ENCODE peak calls at places on chromosome 4, in five cellular contexts. D is mesenteric fat pad, G is islet precursor cell, K is ascending aorta, X is Right ventricle myocardium inferior. M is an unnamed sample.

GRCh38 chr4:102761902-102762301 is 1.1 kb upstream of the MANBA start:
- DNase-seq in X (no peak), G (no peak), K (no peak), D (no peak), M (no peak)

GRCh38 chr4:20421586-20421985 is 169.9 kb downstream of the SLIT2 start:
- DNase-seq in D (no peak), G (no peak), K (no peak), X (no peak), M (no peak)

GRCh38 chr4:167424338-167425256 is 190.3 kb upstream of the SPOCK3 start:
- DNase-seq in X (no peak), K (no peak), D (no peak), G (no peak), M (no peak)

GRCh38 chr4:156536661-156537060 is 434.9 kb downstream of the PDGFC start:
- DNase-seq in D (no peak), K (no peak), X (no peak), G (peak), M (no peak)

GRCh38 chr4:95627709-95628108 is 78.9 kb upstream of the UNC5C start:
- DNase-seq in D (no peak), G (no peak), X (no peak), K (no peak), M (no peak)

GRCh38 chr4:5945936-5946335 is 53.0 kb upstream of the CRMP1 start:
- DNase-seq in G (no peak), K (no peak), D (no peak), X (no peak), M (no peak)

GRCh38 chr4:8488791-8489369 is 48.3 kb downstream of the TRMT44 start:
- DNase-seq in D (no peak), G (no peak), X (no peak), K (no peak), M (no peak)

GRCh38 chr4:174377613-174378012 is 93.9 kb downstream of the CEP44 start:
- DNase-seq in X (no peak), D (no peak), G (no peak), K (no peak), M (no peak)

GRCh38 chr4:118279920-118280432 is 72.8 kb downstream of the PRSS12 start:
- DNase-seq in X (no peak), K (no peak), G (no peak), D (no peak), M (no peak)

GRCh38 chr4:95511477-95511876 is 37.3 kb downstream of the UNC5C start:
- DNase-seq in D (no peak), K (no peak), G (no peak), X (no peak), M (no peak)

GRCh38 chr4:147494301-147494700 is 13.4 kb downstream of the EDNRA start:
- DNase-seq in X (no peak), D (no peak), K (no peak), G (no peak), M (no peak)

GRCh38 chr4:105633241-105633640 is 75.2 kb downstream of the INTS12 start:
- DNase-seq in X (no peak), D (no peak), G (peak), K (no peak), M (no peak)

GRCh38 chr4:180993179-180993841 is 1249.9 kb upstream of the TENM3 start:
- DNase-seq in X (no peak), K (no peak), G (no peak), D (no peak), M (no peak)

GRCh38 chr4:122764071-122764807 is 31.7 kb downstream of the BBS12 start:
- DNase-seq in K (no peak), D (no peak), G (no peak), X (no peak), M (no peak)

GRCh38 chr4:6271701-6272465 is 2.2 kb downstream of the WFS1 start:
- DNase-seq in G (no peak), K (no peak), X (peak), D (no peak), M (no peak)

GRCh38 chr4:105709081-105709450 is 482 bp downstream of the GSTCD start:
- DNase-seq in D (no peak), G (peak), X (no peak), K (no peak), M (no peak)

GRCh38 chr4:92994727-92995126 is 691.0 kb downstream of the GRID2 start:
- DNase-seq in K (no peak), G (no peak), X (no peak), D (no peak), M (no peak)

GRCh38 chr4:90951037-90951436 is 823.8 kb downstream of the CCSER1 start:
- DNase-seq in K (no peak), X (no peak), G (peak), D (no peak), M (no peak)

GRCh38 chr4:3406021-3406420 is 35.7 kb upstream of the HGFAC start:
- DNase-seq in D (peak), G (no peak), K (no peak), X (peak), M (no peak)

GRCh38 chr4:167238226-167238625 is 3.9 kb upstream of the SPOCK3 start:
- DNase-seq in X (no peak), G (no peak), D (no peak), K (no peak), M (no peak)

GRCh38 chr4:15656038-15656470 is 897 bp upstream of the FBXL5 start:
- DNase-seq in G (peak), K (no peak), D (no peak), X (no peak), M (no peak)

GRCh38 chr4:150038335-150039076 is 39.7 kb upstream of the DCLK2 start:
- DNase-seq in G (no peak), D (no peak), K (no peak), X (no peak), M (no peak)

GRCh38 chr4:2803624-2804448 is 11.0 kb downstream of the SH3BP2 start:
- DNase-seq in G (no peak), X (peak), K (no peak), D (no peak), M (no peak)

GRCh38 chr4:184476660-184477059 is 2.3 kb upstream of the IRF2 start:
- DNase-seq in K (no peak), D (no peak), G (no peak), X (no peak), M (no peak)

GRCh38 chr4:176238819-176239218 is 30.2 kb downstream of the ASB5 start:
- DNase-seq in G (no peak), K (no peak), D (no peak), X (no peak), M (no peak)

GRCh38 chr4:123858465-123858864 is 461.9 kb downstream of the SPRY1 start:
- DNase-seq in K (no peak), D (no peak), G (no peak), X (no peak), M (no peak)

GRCh38 chr4:3516061-3516835 is 16.0 kb downstream of the LRPAP1 start:
- DNase-seq in X (peak), K (no peak), D (no peak), G (no peak), M (no peak)

GRCh38 chr4:155085843-155086530 is 122.4 kb upstream of the NPY2R start:
- DNase-seq in D (no peak), X (no peak), G (no peak), K (no peak), M (no peak)

GRCh38 chr4:124777007-124777406 is 64.5 kb upstream of the ANKRD50 start:
- DNase-seq in X (no peak), K (no peak), G (no peak), D (no peak), M (no peak)

GRCh38 chr4:147409350-147409749 is 71.5 kb upstream of the EDNRA start:
- DNase-seq in D (no peak), X (no peak), G (no peak), K (no peak), M (no peak)

GRCh38 chr4:88196523-88197185 is 38.2 kb upstream of the ABCG2 start:
- DNase-seq in X (no peak), D (no peak), G (peak), K (no peak), M (no peak)

GRCh38 chr4:7424553-7425111 is 10.1 kb downstream of the PSAPL1 start:
- DNase-seq in G (peak), K (peak), D (peak), X (peak), M (no peak)

GRCh38 chr4:92522371-92522770 is 218.6 kb downstream of the GRID2 start:
- DNase-seq in D (no peak), X (no peak), K (no peak), G (no peak), M (no peak)

GRCh38 chr4:24924309-24924781 is 11.5 kb upstream of the CCDC149 start:
- DNase-seq in D (no peak), K (no peak), X (no peak), G (no peak), M (no peak)

GRCh38 chr4:185396724-185397402 is at the start of gene ANKRD37:
- DNase-seq in K (peak), X (peak), D (no peak), G (peak), M (peak)

GRCh38 chr4:53653484-53654053 is 62.3 kb upstream of the LNX1 start:
- DNase-seq in X (no peak), G (no peak), K (no peak), D (no peak), M (no peak)

GRCh38 chr4:35541888-35542213 is 702.5 kb downstream of the ARAP2 start:
- DNase-seq in G (peak), D (no peak), K (no peak), X (no peak), M (no peak)

GRCh38 chr4:88573995-88574394 is 18.3 kb upstream of the HERC3 start:
- DNase-seq in K (no peak), G (no peak), D (no peak), X (no peak), M (no peak)

GRCh38 chr4:71765349-71765748 is 18.5 kb downstream of the GC start:
- DNase-seq in G (no peak), K (no peak), D (no peak), X (no peak), M (no peak)

M was measured in 8988T.